ENCODE peak calls at places on chromosomes 13 and 19, in nine cellular contexts. One of them, this sample, is unnamed.

GRCh38 chr13:37364024-37364423 is 234.5 kb downstream of the POSTN start:
- DNase-seq in HFF-Myc: no peak
- DNase-seq in kidney epithelial cell: no peak
- DNase-seq in MCF 10A: no peak
- DNase-seq in astrocyte: no peak
- DNase-seq in fibroblast of the aortic adventitia: peak
- DNase-seq in HCT116: no peak
- DNase-seq in breast epithelium: no peak
- DNase-seq in GM23338: no peak
- DNase-seq in this sample: no peak

GRCh38 chr13:114115191-114115671 is 17.2 kb downstream of the RASA3 start:
- DNase-seq in HFF-Myc: no peak
- DNase-seq in kidney epithelial cell: peak
- DNase-seq in MCF 10A: peak
- DNase-seq in astrocyte: peak
- DNase-seq in fibroblast of the aortic adventitia: peak
- DNase-seq in HCT116: no peak
- DNase-seq in breast epithelium: peak
- DNase-seq in GM23338: no peak
- DNase-seq in this sample: no peak

GRCh38 chr13:78660130-78660857 is 1.3 kb upstream of the OBI1 start:
- DNase-seq in HFF-Myc: no peak
- DNase-seq in kidney epithelial cell: no peak
- DNase-seq in MCF 10A: no peak
- DNase-seq in astrocyte: no peak
- DNase-seq in fibroblast of the aortic adventitia: peak
- DNase-seq in HCT116: no peak
- DNase-seq in breast epithelium: no peak
- DNase-seq in GM23338: peak
- DNase-seq in this sample: no peak

GRCh38 chr13:77896536-77896935 is 22.1 kb downstream of the EDNRB start:
- DNase-seq in HFF-Myc: no peak
- DNase-seq in kidney epithelial cell: no peak
- DNase-seq in MCF 10A: peak
- DNase-seq in astrocyte: peak
- DNase-seq in fibroblast of the aortic adventitia: peak
- DNase-seq in HCT116: no peak
- DNase-seq in breast epithelium: no peak
- DNase-seq in GM23338: no peak
- DNase-seq in this sample: no peak

GRCh38 chr19:1811472-1811894 is 593 bp downstream of the ATP8B3 start:
- DNase-seq in HFF-Myc: no peak
- DNase-seq in kidney epithelial cell: peak
- DNase-seq in MCF 10A: peak
- DNase-seq in astrocyte: peak
- DNase-seq in fibroblast of the aortic adventitia: peak
- DNase-seq in HCT116: peak
- DNase-seq in breast epithelium: peak
- DNase-seq in GM23338: no peak
- DNase-seq in this sample: no peak

GRCh38 chr19:40246292-40247073 is 20.0 kb upstream of the CCNP start:
- DNase-seq in HFF-Myc: no peak
- DNase-seq in kidney epithelial cell: no peak
- DNase-seq in MCF 10A: no peak
- DNase-seq in astrocyte: no peak
- DNase-seq in fibroblast of the aortic adventitia: no peak
- DNase-seq in HCT116: no peak
- DNase-seq in breast epithelium: no peak
- DNase-seq in GM23338: no peak
- DNase-seq in this sample: no peak

GRCh38 chr13:113550453-113550852 is 34.1 kb upstream of the TFDP1 start:
- DNase-seq in HFF-Myc: no peak
- DNase-seq in kidney epithelial cell: no peak
- DNase-seq in MCF 10A: no peak
- DNase-seq in astrocyte: no peak
- DNase-seq in fibroblast of the aortic adventitia: no peak
- DNase-seq in HCT116: no peak
- DNase-seq in breast epithelium: peak
- DNase-seq in GM23338: no peak
- DNase-seq in this sample: peak

GRCh38 chr13:91017031-91017668 is 330.3 kb upstream of the MIR17HG start:
- DNase-seq in HFF-Myc: peak
- DNase-seq in kidney epithelial cell: no peak
- DNase-seq in MCF 10A: peak
- DNase-seq in astrocyte: peak
- DNase-seq in fibroblast of the aortic adventitia: peak
- DNase-seq in HCT116: peak
- DNase-seq in breast epithelium: no peak
- DNase-seq in GM23338: peak
- DNase-seq in this sample: no peak

GRCh38 chr13:72651196-72651595 is 76.2 kb downstream of the MZT1 start:
- DNase-seq in HFF-Myc: no peak
- DNase-seq in kidney epithelial cell: no peak
- DNase-seq in MCF 10A: peak
- DNase-seq in astrocyte: no peak
- DNase-seq in fibroblast of the aortic adventitia: no peak
- DNase-seq in HCT116: peak
- DNase-seq in breast epithelium: no peak
- DNase-seq in GM23338: peak
- DNase-seq in this sample: no peak

GRCh38 chr13:92414851-92415250 is 811.8 kb upstream of the GPC6 start:
- DNase-seq in HFF-Myc: no peak
- DNase-seq in kidney epithelial cell: no peak
- DNase-seq in MCF 10A: no peak
- DNase-seq in astrocyte: no peak
- DNase-seq in fibroblast of the aortic adventitia: no peak
- DNase-seq in HCT116: no peak
- DNase-seq in breast epithelium: no peak
- DNase-seq in GM23338: no peak
- DNase-seq in this sample: no peak

DNA sequence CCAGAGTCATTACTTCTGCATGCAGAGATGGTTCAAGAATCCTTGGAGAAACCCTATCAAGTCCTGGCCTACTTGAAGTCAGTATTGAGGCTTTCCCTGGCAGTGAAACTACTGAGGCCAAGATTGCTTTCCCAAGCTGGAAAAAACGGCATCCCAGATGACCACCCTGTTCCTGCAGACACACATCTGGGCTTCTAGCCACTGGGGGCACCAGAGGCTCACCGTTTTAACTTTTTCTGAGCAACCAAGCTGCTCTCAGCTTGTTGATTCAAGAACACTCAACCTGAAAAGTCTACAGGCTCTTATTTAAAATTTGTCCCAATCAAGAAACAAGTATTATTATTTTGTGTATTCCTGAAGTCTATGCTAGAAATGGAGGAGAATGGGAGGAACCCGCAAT is 66.6 kb downstream of the SPRYD7 start:
- DNase-seq in HFF-Myc: peak
- DNase-seq in kidney epithelial cell: no peak
- DNase-seq in MCF 10A: no peak
- DNase-seq in astrocyte: no peak
- DNase-seq in fibroblast of the aortic adventitia: peak
- DNase-seq in HCT116: no peak
- DNase-seq in breast epithelium: no peak
- DNase-seq in GM23338: peak
- DNase-seq in this sample: no peak
- TF ChIP-seq CTCF in HFF-Myc: peak
- TF ChIP-seq CTCF in kidney epithelial cell: peak
- TF ChIP-seq CTCF in MCF 10A: no peak
- TF ChIP-seq CTCF in astrocyte: peak
- TF ChIP-seq CTCF in fibroblast of the aortic adventitia: peak
- TF ChIP-seq CTCF in HCT116: peak
- TF ChIP-seq CTCF in breast epithelium: no peak
- TF ChIP-seq CTCF in GM23338: peak
- TF ChIP-seq CTCF in this sample: peak

DNA sequence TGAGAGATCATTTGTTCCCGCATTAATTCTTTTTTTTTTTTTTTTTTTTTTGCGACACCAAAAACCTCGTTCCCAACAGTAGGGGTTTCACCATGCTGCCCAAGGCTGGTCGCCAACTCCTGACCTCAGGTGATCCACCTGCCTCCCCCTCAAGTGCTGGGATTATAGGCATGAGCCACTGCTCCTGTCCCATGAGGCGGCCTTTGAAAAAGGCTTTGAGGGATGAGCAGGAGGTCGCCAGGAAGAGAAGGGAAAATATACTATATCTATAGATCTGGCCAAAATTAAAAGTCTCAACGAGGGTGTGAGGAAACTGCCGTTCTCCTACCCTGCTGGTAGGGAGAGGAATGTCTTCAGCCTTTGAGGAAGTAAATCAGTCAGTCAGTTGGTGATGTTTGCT is 26.2 kb downstream of the ZNF473 start:
- DNase-seq in HFF-Myc: no peak
- DNase-seq in kidney epithelial cell: no peak
- DNase-seq in MCF 10A: no peak
- DNase-seq in astrocyte: no peak
- DNase-seq in fibroblast of the aortic adventitia: no peak
- DNase-seq in HCT116: no peak
- DNase-seq in breast epithelium: no peak
- DNase-seq in GM23338: no peak
- DNase-seq in this sample: no peak
- TF ChIP-seq CTCF in HFF-Myc: no peak
- TF ChIP-seq CTCF in kidney epithelial cell: no peak
- TF ChIP-seq CTCF in MCF 10A: no peak
- TF ChIP-seq CTCF in astrocyte: no peak
- TF ChIP-seq CTCF in fibroblast of the aortic adventitia: no peak
- TF ChIP-seq CTCF in HCT116: no peak
- TF ChIP-seq CTCF in breast epithelium: no peak
- TF ChIP-seq CTCF in GM23338: peak
- TF ChIP-seq CTCF in this sample: no peak

GRCh38 chr19:19354932-19355331 is 34.3 kb downstream of the MAU2 start:
- DNase-seq in HFF-Myc: no peak
- DNase-seq in kidney epithelial cell: no peak
- DNase-seq in MCF 10A: no peak
- DNase-seq in astrocyte: no peak
- DNase-seq in fibroblast of the aortic adventitia: no peak
- DNase-seq in HCT116: no peak
- DNase-seq in breast epithelium: no peak
- DNase-seq in GM23338: no peak
- DNase-seq in this sample: no peak
- TF ChIP-seq CTCF in HFF-Myc: no peak
- TF ChIP-seq CTCF in kidney epithelial cell: no peak
- TF ChIP-seq CTCF in MCF 10A: no peak
- TF ChIP-seq CTCF in astrocyte: no peak
- TF ChIP-seq CTCF in fibroblast of the aortic adventitia: no peak
- TF ChIP-seq CTCF in HCT116: no peak
- TF ChIP-seq CTCF in breast epithelium: no peak
- TF ChIP-seq CTCF in GM23338: no peak
- TF ChIP-seq CTCF in this sample: no peak

GRCh38 chr13:64819081-64819480 is 2411.1 kb downstream of the PCDH9 start:
- DNase-seq in HFF-Myc: no peak
- DNase-seq in kidney epithelial cell: no peak
- DNase-seq in MCF 10A: peak
- DNase-seq in astrocyte: no peak
- DNase-seq in fibroblast of the aortic adventitia: no peak
- DNase-seq in HCT116: no peak
- DNase-seq in breast epithelium: no peak
- DNase-seq in GM23338: no peak
- DNase-seq in this sample: no peak
- TF ChIP-seq CTCF in HFF-Myc: no peak
- TF ChIP-seq CTCF in kidney epithelial cell: no peak
- TF ChIP-seq CTCF in MCF 10A: no peak
- TF ChIP-seq CTCF in astrocyte: no peak
- TF ChIP-seq CTCF in fibroblast of the aortic adventitia: no peak
- TF ChIP-seq CTCF in HCT116: no peak
- TF ChIP-seq CTCF in breast epithelium: no peak
- TF ChIP-seq CTCF in GM23338: no peak
- TF ChIP-seq CTCF in this sample: no peak

GRCh38 chr19:41920878-41921277 is 7.4 kb downstream of the ERFL start:
- DNase-seq in HFF-Myc: no peak
- DNase-seq in kidney epithelial cell: no peak
- DNase-seq in MCF 10A: no peak
- DNase-seq in astrocyte: no peak
- DNase-seq in fibroblast of the aortic adventitia: no peak
- DNase-seq in HCT116: no peak
- DNase-seq in breast epithelium: no peak
- DNase-seq in GM23338: no peak
- DNase-seq in this sample: no peak
- TF ChIP-seq CTCF in HFF-Myc: no peak
- TF ChIP-seq CTCF in kidney epithelial cell: no peak
- TF ChIP-seq CTCF in MCF 10A: no peak
- TF ChIP-seq CTCF in astrocyte: no peak
- TF ChIP-seq CTCF in fibroblast of the aortic adventitia: no peak
- TF ChIP-seq CTCF in HCT116: no peak
- TF ChIP-seq CTCF in breast epithelium: no peak
- TF ChIP-seq CTCF in GM23338: peak
- TF ChIP-seq CTCF in this sample: no peak

DNA sequence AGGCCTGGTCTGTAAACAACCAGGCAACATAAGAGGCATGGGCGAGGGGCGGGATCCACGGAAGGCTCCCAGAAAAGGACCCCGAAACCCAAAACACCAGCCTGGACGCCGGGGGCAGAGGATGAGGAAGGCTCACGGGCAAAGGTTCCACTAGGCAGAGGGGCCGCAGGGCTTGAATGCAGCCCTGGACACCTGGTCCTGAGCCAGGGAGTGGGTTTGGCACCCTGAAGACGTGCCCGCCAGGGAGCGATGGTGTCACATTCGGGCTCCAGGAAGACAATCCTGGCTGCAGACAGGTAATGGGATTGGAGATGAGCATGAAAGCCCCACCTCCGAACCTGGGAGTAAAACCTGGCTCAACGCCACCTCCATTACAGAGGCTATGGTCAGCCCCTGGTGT is 31.8 kb downstream of the ZNF787 start:
- DNase-seq in HFF-Myc: no peak
- DNase-seq in kidney epithelial cell: no peak
- DNase-seq in MCF 10A: no peak
- DNase-seq in astrocyte: no peak
- DNase-seq in fibroblast of the aortic adventitia: no peak
- DNase-seq in HCT116: no peak
- DNase-seq in breast epithelium: no peak
- DNase-seq in GM23338: no peak
- DNase-seq in this sample: no peak
- TF ChIP-seq CTCF in HFF-Myc: no peak
- TF ChIP-seq CTCF in kidney epithelial cell: no peak
- TF ChIP-seq CTCF in MCF 10A: no peak
- TF ChIP-seq CTCF in astrocyte: no peak
- TF ChIP-seq CTCF in fibroblast of the aortic adventitia: no peak
- TF ChIP-seq CTCF in HCT116: no peak
- TF ChIP-seq CTCF in breast epithelium: no peak
- TF ChIP-seq CTCF in GM23338: no peak
- TF ChIP-seq CTCF in this sample: no peak

GRCh38 chr19:34298891-34299510 is 44.6 kb downstream of the GARRE1 start:
- DNase-seq in HFF-Myc: no peak
- DNase-seq in kidney epithelial cell: no peak
- DNase-seq in MCF 10A: no peak
- DNase-seq in astrocyte: no peak
- DNase-seq in fibroblast of the aortic adventitia: no peak
- DNase-seq in HCT116: no peak
- DNase-seq in breast epithelium: no peak
- DNase-seq in GM23338: no peak
- DNase-seq in this sample: no peak
- TF ChIP-seq CTCF in HFF-Myc: no peak
- TF ChIP-seq CTCF in kidney epithelial cell: no peak
- TF ChIP-seq CTCF in MCF 10A: no peak
- TF ChIP-seq CTCF in astrocyte: no peak
- TF ChIP-seq CTCF in fibroblast of the aortic adventitia: no peak
- TF ChIP-seq CTCF in HCT116: no peak
- TF ChIP-seq CTCF in breast epithelium: no peak
- TF ChIP-seq CTCF in GM23338: no peak
- TF ChIP-seq CTCF in this sample: no peak

DNA sequence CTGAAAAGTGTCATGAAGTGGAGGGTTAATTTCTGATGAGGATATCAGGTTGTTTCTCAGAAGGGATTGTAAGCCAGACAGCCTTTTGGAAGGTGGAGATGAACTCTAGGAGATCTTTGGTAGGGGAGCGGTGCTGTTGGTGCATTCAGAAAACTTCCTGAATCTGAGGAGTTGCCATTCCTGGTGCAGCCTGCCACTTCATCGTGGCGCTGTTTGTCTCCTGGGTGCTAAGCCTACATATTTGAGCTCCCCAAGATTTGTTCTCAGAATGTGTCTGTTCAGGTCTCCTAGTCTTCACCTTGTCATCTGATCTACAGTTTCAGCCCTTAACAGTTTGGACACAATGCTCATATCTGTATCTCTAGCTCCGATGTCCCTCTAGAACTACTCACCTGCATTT is 285.6 kb downstream of the MTUS2 start:
- DNase-seq in HFF-Myc: no peak
- DNase-seq in kidney epithelial cell: no peak
- DNase-seq in MCF 10A: peak
- DNase-seq in astrocyte: no peak
- DNase-seq in fibroblast of the aortic adventitia: no peak
- DNase-seq in HCT116: no peak
- DNase-seq in breast epithelium: no peak
- DNase-seq in GM23338: peak
- DNase-seq in this sample: no peak
- TF ChIP-seq CTCF in HFF-Myc: no peak
- TF ChIP-seq CTCF in kidney epithelial cell: peak
- TF ChIP-seq CTCF in MCF 10A: no peak
- TF ChIP-seq CTCF in astrocyte: no peak
- TF ChIP-seq CTCF in fibroblast of the aortic adventitia: no peak
- TF ChIP-seq CTCF in HCT116: peak
- TF ChIP-seq CTCF in breast epithelium: no peak
- TF ChIP-seq CTCF in GM23338: peak
- TF ChIP-seq CTCF in this sample: peak

This sample was measured in type B pancreatic cell.